ENCODE peak calls at places on chromosomes 11 and 22, in eight cellular contexts. C is activated naive CD4-positive, alpha-beta T cell; H is Calu3; K is IMR-90; S is CD8-positive, alpha-beta memory T cell; Y is retinal pigment epithelial cell; G is A549; E is GM10248. M is an unnamed sample.

GRCh38 chr11:4890279-4890678 is 8.6 kb downstream of the OR51T1 start:
- DNase-seq in C (no peak), H (no peak), K (peak), S (no peak), Y (no peak), G (no peak), E (no peak), M (no peak)

GRCh38 chr11:124793466-124794278 is 6.5 kb downstream of the MSANTD2 start:
- DNase-seq in C (no peak), H (peak), K (peak), S (peak), Y (no peak), G (peak), E (peak), M (no peak)

GRCh38 chr22:26016916-26017315 is 152.3 kb upstream of the SEZ6L start:
- DNase-seq in C (no peak), H (no peak), K (no peak), S (no peak), Y (no peak), G (no peak), E (no peak), M (no peak)

GRCh38 chr22:28023036-28023435 is 104.0 kb upstream of the PITPNB start:
- DNase-seq in C (no peak), H (no peak), K (no peak), S (no peak), Y (no peak), G (no peak), E (no peak), M (no peak)

GRCh38 chr22:22771696-22772377 is 115.8 kb upstream of the IGLL5 start:
- DNase-seq in C (no peak), H (no peak), K (no peak), S (no peak), Y (no peak), G (no peak), E (no peak), M (no peak)

GRCh38 chr11:64086263-64086938 is 50.7 kb downstream of the FLRT1 start:
- DNase-seq in C (no peak), H (no peak), K (peak), S (no peak), Y (no peak), G (no peak), E (no peak), M (peak)

GRCh38 chr11:120244966-120245365 is 5.0 kb downstream of the POU2F3 start:
- DNase-seq in C (no peak), H (no peak), K (no peak), S (no peak), Y (no peak), G (no peak), E (no peak), M (no peak)

GRCh38 chr22:27474711-27475547 is 326.6 kb downstream of the MN1 start:
- DNase-seq in C (no peak), H (peak), K (peak), S (no peak), Y (peak), G (peak), E (no peak), M (no peak)

GRCh38 chr11:36070215-36070976 is 126.5 kb downstream of the LDLRAD3 start:
- DNase-seq in C (no peak), H (no peak), K (no peak), S (no peak), Y (no peak), G (no peak), E (no peak), M (no peak)

GRCh38 chr11:93921695-93922468 is 71.5 kb upstream of the VSTM5 start:
- DNase-seq in C (no peak), H (peak), K (peak), S (no peak), Y (no peak), G (peak), E (peak), M (peak)

GRCh38 chr11:10770626-10771254 is 19.7 kb downstream of the CTR9 start:
- DNase-seq in C (no peak), H (peak), K (peak), S (no peak), Y (peak), G (peak), E (peak), M (no peak)

GRCh38 chr22:32005453-32005852 is 37.6 kb upstream of the SLC5A1 start:
- DNase-seq in C (no peak), H (peak), K (peak), S (no peak), Y (no peak), G (no peak), E (no peak), M (no peak)

GRCh38 chr11:102940714-102941588 is 14.6 kb downstream of the MMP13 start:
- DNase-seq in C (no peak), H (peak), K (peak), S (peak), Y (peak), G (peak), E (peak), M (no peak)

GRCh38 chr22:43435851-43436535 is 24.2 kb downstream of the MPPED1 start:
- DNase-seq in C (no peak), H (peak), K (no peak), S (no peak), Y (no peak), G (no peak), E (no peak), M (peak)

GRCh38 chr11:26626346-26626745 is 54.3 kb upstream of the MUC15 start:
- DNase-seq in C (no peak), H (no peak), K (no peak), S (no peak), Y (no peak), G (no peak), E (no peak), M (no peak)

GRCh38 chr11:13970986-13971385 is 8.5 kb downstream of the SPON1 start:
- DNase-seq in C (no peak), H (peak), K (no peak), S (no peak), Y (no peak), G (peak), E (no peak), M (no peak)

GRCh38 chr22:49303781-49304461 is 523.8 kb downstream of the BRD1 start:
- DNase-seq in C (no peak), H (no peak), K (no peak), S (no peak), Y (no peak), G (no peak), E (no peak), M (no peak)

GRCh38 chr11:63602296-63602695 is 11.9 kb downstream of the PLAAT3 start:
- DNase-seq in C (no peak), H (no peak), K (peak), S (no peak), Y (no peak), G (no peak), E (no peak), M (no peak)

GRCh38 chr11:23138761-23139160 is 278.5 kb upstream of the CCDC179 start:
- DNase-seq in C (no peak), H (no peak), K (no peak), S (no peak), Y (no peak), G (no peak), E (no peak), M (no peak)

GRCh38 chr22:45880091-45880651 is 96.8 kb downstream of the WNT7B start:
- DNase-seq in C (no peak), H (no peak), K (no peak), S (no peak), Y (no peak), G (no peak), E (no peak), M (no peak)

GRCh38 chr22:32281092-32281491 is 25.9 kb upstream of the SLC5A4 start:
- DNase-seq in C (no peak), H (no peak), K (no peak), S (no peak), Y (no peak), G (peak), E (no peak), M (no peak)

GRCh38 chr11:73196576-73196975 is 21.5 kb upstream of the P2RY2 start:
- DNase-seq in C (no peak), H (no peak), K (no peak), S (no peak), Y (no peak), G (no peak), E (no peak), M (no peak)

GRCh38 chr22:39665229-39665628 is 94.7 kb downstream of the CACNA1I start:
- DNase-seq in C (no peak), H (no peak), K (no peak), S (no peak), Y (no peak), G (no peak), E (no peak), M (no peak)

GRCh38 chr22:44276041-44276440 is 36.7 kb downstream of the SHISAL1 start:
- DNase-seq in C (no peak), H (no peak), K (no peak), S (no peak), Y (no peak), G (no peak), E (no peak), M (no peak)

GRCh38 chr22:49381595-49382450 is 445.9 kb downstream of the BRD1 start:
- DNase-seq in C (no peak), H (no peak), K (no peak), S (no peak), Y (no peak), G (no peak), E (no peak), M (no peak)

M was measured in NCI-H2107.